ENCODE peak calls at places on chromosomes 4 and X, in eight cellular contexts. N, G, P, C, D, M, U and E are unnamed samples.

GRCh38 chr4:72216539-72217277 is 184.9 kb downstream of the NPFFR2 start:
- DNase-seq in N (no peak), G (no peak), P (no peak), C (no peak), D (no peak), M (no peak), U (no peak), E (no peak)

GRCh38 chr4:100340534-100341364 is 150.5 kb upstream of the DDIT4L start:
- DNase-seq in N (no peak), G (no peak), P (peak; percentile 66), C (no peak), D (no peak), M (no peak), U (peak; percentile 33), E (no peak)

GRCh38 chr4:155885666-155886065 is 17.8 kb upstream of the TDO2 start:
- DNase-seq in N (no peak), G (no peak), P (no peak), C (no peak), D (no peak), M (no peak), U (no peak), E (no peak)

GRCh38 chr4:5974321-5974720 is 43.9 kb downstream of the C4orf50 start:
- DNase-seq in N (no peak), G (no peak), P (no peak), C (no peak), D (no peak), M (no peak), U (no peak), E (no peak)

GRCh38 chr4:73815145-73815544 is 21.3 kb upstream of the CXCL6 start:
- DNase-seq in N (no peak), G (no peak), P (peak; percentile 63), C (no peak), D (no peak), M (no peak), U (no peak), E (no peak)

GRCh38 chrX:10121787-10122186 is 35.0 kb upstream of the CLCN4 start:
- DNase-seq in N (peak; percentile 56), G (no peak), P (peak; percentile 13), C (peak; percentile 64), D (no peak), M (no peak), U (no peak), E (no peak)

GRCh38 chr4:52358855-52359254 is 300.2 kb downstream of the USP46 start:
- DNase-seq in N (no peak), G (no peak), P (peak; percentile 7), C (no peak), D (no peak), M (no peak), U (no peak), E (no peak)

GRCh38 chrX:31931225-31931624 is 859.4 kb upstream of the FTHL17 start:
- DNase-seq in N (no peak), G (no peak), P (peak; percentile 53), C (no peak), D (peak; percentile 57), M (no peak), U (no peak), E (no peak)

GRCh38 chrX:136647969-136648368 is at the start of gene CD40LG:
- DNase-seq in N (no peak), G (no peak), P (no peak), C (no peak), D (no peak), M (no peak), U (no peak), E (no peak)

GRCh38 chrX:51496501-51497291 is at the start of gene NUDT11:
- DNase-seq in N (peak; percentile 18), G (peak; percentile 40), P (peak; percentile 69), C (peak; percentile 73), D (no peak), M (no peak), U (no peak), E (peak; percentile 63)

GRCh38 chrX:152640039-152640818 is 2.5 kb downstream of the GABRQ start:
- DNase-seq in N (no peak), G (no peak), P (no peak), C (no peak), D (no peak), M (no peak), U (no peak), E (no peak)

GRCh38 chr4:182042945-182043344 is 200.3 kb upstream of the TENM3 start:
- DNase-seq in N (no peak), G (no peak), P (no peak), C (no peak), D (no peak), M (no peak), U (no peak), E (no peak)

GRCh38 chr4:25919676-25920075 is 5.7 kb downstream of the SMIM20 start:
- DNase-seq in N (no peak), G (no peak), P (no peak), C (no peak), D (peak; percentile 62), M (no peak), U (no peak), E (no peak)

GRCh38 chrX:132986556-132986955 is 28.1 kb upstream of the HS6ST2 start:
- DNase-seq in N (no peak), G (no peak), P (no peak), C (no peak), D (no peak), M (no peak), U (no peak), E (no peak)

GRCh38 chr4:71553605-71554004 is 214.8 kb downstream of the SLC4A4 start:
- DNase-seq in N (peak; percentile 13), G (no peak), P (peak; percentile 51), C (no peak), D (no peak), M (no peak), U (peak; percentile 52), E (no peak)

GRCh38 chr4:149987330-149987751 is 90.9 kb upstream of the DCLK2 start:
- DNase-seq in N (no peak), G (no peak), P (peak; percentile 50), C (no peak), D (no peak), M (no peak), U (no peak), E (no peak)

GRCh38 chrX:67789536-67789935 is 245.7 kb downstream of the AR start:
- DNase-seq in N (no peak), G (no peak), P (no peak), C (no peak), D (no peak), M (no peak), U (no peak), E (no peak)

GRCh38 chr4:91837608-91838029 is 466.1 kb upstream of the GRID2 start:
- DNase-seq in N (no peak), G (no peak), P (peak; percentile 66), C (no peak), D (no peak), M (no peak), U (no peak), E (no peak)

GRCh38 chr4:189124791-189125190 is 815.9 kb upstream of the FRG1 start:
- DNase-seq in N (no peak), G (no peak), P (no peak), C (no peak), D (no peak), M (no peak), U (no peak), E (no peak)

GRCh38 chrX:102835504-102836146 is 101.4 kb upstream of the RAB40AL start:
- DNase-seq in N (peak; percentile 26), G (no peak), P (peak; percentile 61), C (no peak), D (no peak), M (no peak), U (no peak), E (no peak)

GRCh38 chrX:87517571-87518141 is at the start of gene KLHL4:
- DNase-seq in N (no peak), G (peak; percentile 17), P (peak; percentile 97), C (no peak), D (no peak), M (no peak), U (no peak), E (peak; percentile 90)

GRCh38 chr4:143188325-143189088 is 3.8 kb downstream of the USP38 start:
- DNase-seq in N (no peak), G (no peak), P (peak; percentile 12), C (no peak), D (no peak), M (no peak), U (no peak), E (no peak)
- H3K4me3 ChIP-seq in N (peak overlapping the region; percentile 87), G (peak overlapping the region; percentile 86), P (peak overlapping the region; percentile 84), C (peak overlapping the region; percentile 39), D (peak overlapping the region; percentile 92), M (peak overlapping the region; percentile 80), U (no peak overlapping the region), E (no peak overlapping the region)

DNA sequence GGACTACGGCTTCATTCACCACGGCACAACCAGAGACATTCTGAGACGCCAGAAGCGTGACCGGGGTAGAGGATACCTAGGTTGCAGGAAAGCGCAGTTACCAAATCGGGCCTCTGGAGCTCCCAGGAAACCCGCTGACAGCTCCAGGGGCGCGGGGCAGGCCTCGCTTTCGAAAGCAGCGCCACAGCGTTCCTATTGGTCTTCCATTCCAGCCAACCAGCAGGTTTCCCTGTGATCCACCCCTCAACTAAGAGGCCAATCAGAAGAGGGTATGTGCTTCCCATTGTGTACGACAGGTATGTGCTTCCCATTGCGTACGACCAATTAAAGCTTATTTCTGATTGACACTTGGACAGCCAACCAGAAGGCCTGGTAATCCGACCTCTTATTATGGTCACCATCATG is 14.9 kb downstream of the SNX12 start:
- DNase-seq in N (peak; percentile 90), G (peak; percentile 22), P (peak; percentile 79), C (no peak), D (no peak), M (no peak), U (no peak), E (no peak)
- H3K4me3 ChIP-seq in N (peak overlapping the region; percentile 63), G (peak overlapping the region; percentile 40), P (peak overlapping the region; percentile 51), C (no peak overlapping the region), D (no peak overlapping the region), M (peak overlapping the region; percentile 13), U (no peak overlapping the region), E (no peak overlapping the region)

GRCh38 chr4:581753-582361 is 5.8 kb upstream of the TMEM271 start:
- DNase-seq in N (no peak), G (no peak), P (no peak), C (no peak), D (no peak), M (no peak), U (no peak), E (no peak)
- H3K4me3 ChIP-seq in N (no peak overlapping the region), G (no peak overlapping the region), P (no peak overlapping the region), C (no peak overlapping the region), D (no peak overlapping the region), M (no peak overlapping the region), U (no peak overlapping the region), E (no peak overlapping the region)

GRCh38 chr4:163395055-163395454 is 51.4 kb downstream of the NPY5R start:
- DNase-seq in N (no peak), G (no peak), P (peak; percentile 68), C (no peak), D (no peak), M (no peak), U (no peak), E (no peak)

GRCh38 chr4:163398238-163398637 is 54.5 kb downstream of the NPY5R start:
- DNase-seq in N (no peak), G (no peak), P (no peak), C (no peak), D (no peak), M (no peak), U (no peak), E (no peak)

GRCh38 chr4:163393471-163393870 is 49.8 kb downstream of the NPY5R start:
- DNase-seq in N (no peak), G (no peak), P (no peak), C (no peak), D (no peak), M (no peak), U (no peak), E (no peak)

GRCh38 chr4:163392328-163392727 is 48.6 kb downstream of the NPY5R start:
- DNase-seq in N (no peak), G (no peak), P (peak; percentile 13), C (no peak), D (no peak), M (no peak), U (no peak), E (no peak)

GRCh38 chr4:163395758-163396157 is 52.1 kb downstream of the NPY5R start:
- DNase-seq in N (no peak), G (no peak), P (no peak), C (no peak), D (no peak), M (no peak), U (no peak), E (no peak)
- H3K4me3 ChIP-seq in N (no peak overlapping the region), G (peak overlapping the region; percentile 12), P (no peak overlapping the region), C (no peak overlapping the region), D (peak overlapping the region; percentile 26), M (peak overlapping the region; percentile 29), U (no peak overlapping the region), E (no peak overlapping the region)